ENCODE peak calls at places on chromosomes 3 and 15, in five cellular contexts. O is transverse colon; V is GM12878; M is cardiac fibroblast; L is CD8-positive, alpha-beta memory T cell. K is an unnamed sample.

GRCh38 chr15:48862705-48863104 is 15.2 kb upstream of the EID1 start:
- DNase-seq in V (no peak), L (no peak), M (no peak), O (no peak), K (no peak)

GRCh38 chr3:106794442-106794841 is 582.8 kb upstream of the CCDC54 start:
- DNase-seq in L (no peak), V (no peak), M (peak), O (no peak), K (no peak)

GRCh38 chr3:71461749-71462483 is 121.6 kb downstream of the FOXP1 start:
- DNase-seq in O (no peak), M (peak), L (no peak), V (no peak), K (no peak)

GRCh38 chr3:184687363-184688049 is 24.4 kb downstream of the MAGEF1 start:
- DNase-seq in L (peak), M (no peak), O (no peak), V (no peak), K (no peak)

GRCh38 chr15:90681480-90681879 is 35.7 kb upstream of the BLM start:
- DNase-seq in L (no peak), O (no peak), M (peak), V (no peak), K (no peak)

GRCh38 chr15:35705885-35706590 is 160.1 kb upstream of the DPH6 start:
- DNase-seq in V (no peak), O (no peak), L (no peak), M (peak), K (no peak)

GRCh38 chr3:65330072-65330471 is 642.3 kb upstream of the ADAMTS9 start:
- DNase-seq in M (peak), L (no peak), V (no peak), O (no peak), K (no peak)

GRCh38 chr15:42010434-42010833 is 10.4 kb downstream of the PLA2G4E start:
- DNase-seq in O (no peak), M (peak), L (no peak), V (peak), K (no peak)

GRCh38 chr15:40782609-40783227 is 12.9 kb downstream of the C15orf62 start:
- DNase-seq in O (peak), L (peak), V (no peak), M (peak), K (no peak)

GRCh38 chr15:31398677-31399260 is 72.1 kb downstream of the KLF13 start:
- DNase-seq in O (peak), L (no peak), V (no peak), M (no peak), K (no peak)

GRCh38 chr15:36831915-36832310 is 252.5 kb downstream of the CDIN1 start:
- DNase-seq in M (no peak), O (no peak), V (no peak), L (no peak), K (no peak)

GRCh38 chr3:12405432-12406272 is 78.6 kb upstream of the TSEN2 start:
- DNase-seq in V (no peak), O (peak), L (no peak), M (peak), K (peak)

GRCh38 chr15:31379042-31379441 is 52.4 kb downstream of the KLF13 start:
- DNase-seq in M (no peak), L (no peak), O (no peak), V (no peak), K (no peak)

GRCh38 chr15:86481720-86482119 is 402.0 kb downstream of the AGBL1 start:
- DNase-seq in L (no peak), O (no peak), M (no peak), V (no peak), K (no peak)

GRCh38 chr15:93862791-93863190 is 368.6 kb upstream of the MCTP2 start:
- DNase-seq in O (peak), L (no peak), M (no peak), V (no peak), K (no peak)

GRCh38 chr15:85125056-85125661 is 143.5 kb downstream of the PDE8A start:
- DNase-seq in O (no peak), V (no peak), M (peak), L (no peak), K (no peak)

GRCh38 chr15:73369073-73369694 is 426 bp upstream of the HCN4 start:
- DNase-seq in O (no peak), M (no peak), V (no peak), L (no peak), K (no peak)
- H3K4me3 ChIP-seq in O (no peak), M (no peak), V (no peak), L (no peak), K (peak)

DNA sequence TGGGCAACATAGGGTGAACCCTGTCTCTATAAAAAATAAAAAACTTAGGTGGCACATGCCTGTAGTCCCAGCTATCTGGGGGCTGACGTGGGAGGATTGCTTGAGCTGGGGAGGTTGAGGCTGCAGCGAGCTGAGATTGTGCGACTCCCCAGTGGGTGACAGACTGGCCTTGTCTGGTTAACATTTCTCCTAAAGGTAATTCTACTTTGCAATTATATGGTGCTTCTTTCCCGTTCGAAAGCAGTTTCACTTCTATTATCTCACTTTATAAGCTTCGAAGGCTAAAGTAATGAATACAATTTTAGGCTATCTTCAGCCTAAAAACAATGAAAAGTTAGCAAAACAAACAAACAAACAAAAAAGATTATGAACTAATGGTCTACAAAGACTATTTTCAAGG is 35.3 kb downstream of the COMMD2 start:
- DNase-seq in V (no peak), L (no peak), M (no peak), O (no peak), K (no peak)
- H3K4me3 ChIP-seq in V (no peak), L (no peak), M (no peak), O (no peak), K (no peak)

GRCh38 chr3:42185044-42185443 is 80.9 kb downstream of the CCK start:
- DNase-seq in O (peak), V (no peak), M (no peak), L (no peak), K (no peak)

GRCh38 chr3:42183991-42184621 is 81.9 kb downstream of the CCK start:
- DNase-seq in M (no peak), V (no peak), O (no peak), L (no peak), K (no peak)

GRCh38 chr3:42187936-42188335 is 78.0 kb downstream of the CCK start:
- DNase-seq in O (no peak), M (no peak), V (no peak), L (no peak), K (no peak)

GRCh38 chr3:42182555-42182954 is 83.4 kb downstream of the CCK start:
- DNase-seq in V (no peak), M (no peak), O (no peak), L (no peak), K (no peak)

DNA sequence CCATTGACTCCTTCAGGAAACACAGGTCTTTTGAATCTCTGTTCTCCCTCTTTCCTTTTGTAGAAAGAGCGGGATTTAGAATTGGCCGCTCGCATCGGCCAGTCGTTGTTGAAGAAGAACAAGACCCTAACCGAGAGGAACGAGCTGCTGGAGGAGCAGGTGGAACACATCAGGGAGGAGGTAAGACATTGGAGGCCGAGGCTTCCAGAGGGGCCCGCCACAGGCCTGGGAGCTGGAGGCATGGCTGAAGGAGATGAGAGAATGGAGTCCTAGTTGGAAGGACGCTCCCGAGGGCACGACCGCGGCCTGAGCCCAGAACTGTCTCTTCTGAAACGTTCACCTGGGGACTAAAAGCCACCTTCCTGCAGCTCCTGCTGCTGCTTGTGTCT is 81.4 kb downstream of the CCK start:
- DNase-seq in O (no peak), M (no peak), V (no peak), L (no peak), K (no peak)
- H3K4me3 ChIP-seq in O (no peak), M (no peak), V (no peak), L (no peak), K (no peak)

GRCh38 chr15:52422001-52422400 is 106.7 kb downstream of the MYO5A start:
- DNase-seq in V (no peak), L (no peak), O (no peak), M (no peak), K (no peak)
- H3K4me3 ChIP-seq in V (no peak), L (no peak), O (no peak), M (no peak), K (no peak)

GRCh38 chr15:78073026-78073425 is 4.5 kb downstream of the TBC1D2B start:
- DNase-seq in O (no peak), V (no peak), L (no peak), M (no peak), K (no peak)

GRCh38 chr15:78076231-78077052 is 1.1 kb downstream of the TBC1D2B start:
- DNase-seq in O (no peak), V (no peak), L (no peak), M (peak), K (no peak)

GRCh38 chr15:78077053-78077859 is at the start of gene TBC1D2B:
- DNase-seq in M (peak), O (peak), V (no peak), L (peak), K (no peak)

GRCh38 chr15:78077860-78078187 is 313 bp upstream of the TBC1D2B start:
- DNase-seq in M (no peak), L (no peak), V (no peak), O (peak), K (no peak)

DNA sequence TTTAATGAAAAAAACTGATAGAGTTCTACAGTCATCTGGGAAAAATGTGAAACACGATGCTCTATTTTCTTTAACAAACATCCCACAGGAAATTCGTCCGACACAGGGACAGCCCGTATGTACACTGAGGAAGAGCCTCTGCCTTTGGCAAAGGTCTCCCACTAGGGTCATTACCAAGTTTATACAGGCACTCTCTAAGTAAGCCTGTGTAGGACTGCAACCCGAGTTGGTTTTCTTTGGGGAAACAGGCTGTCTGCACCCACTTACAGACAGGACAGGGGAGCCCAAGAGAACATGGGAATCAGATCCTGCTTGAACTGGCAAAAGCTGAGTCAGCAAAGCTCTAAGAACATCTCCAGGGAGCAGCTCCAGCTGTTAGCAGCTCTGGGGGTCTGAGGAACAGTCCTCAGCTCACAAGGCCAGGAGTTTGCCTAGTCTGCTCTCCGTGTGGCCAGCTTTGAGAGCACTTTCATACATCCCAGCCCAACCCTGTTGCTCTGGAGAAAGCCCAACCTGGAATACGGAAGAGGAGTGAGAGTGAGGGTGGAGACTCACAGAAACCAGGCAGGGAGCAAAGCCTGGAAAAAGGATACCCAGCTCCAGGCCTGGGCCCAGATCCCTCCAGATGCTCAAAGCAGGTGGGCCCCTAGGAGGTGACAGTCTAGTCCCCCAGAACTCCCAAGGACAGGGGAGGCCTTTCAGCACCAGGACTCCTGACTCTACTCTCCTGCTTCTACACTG is 1.9 kb downstream of the TBC1D2B start:
- DNase-seq in O (peak), V (no peak), M (peak), L (no peak), K (no peak)
- H3K4me3 ChIP-seq in O (peak), V (peak), M (peak), L (peak), K (peak)

GRCh38 chr3:105367063-105367405 is 325 bp downstream of the ALCAM start:
- DNase-seq in L (no peak), V (no peak), M (no peak), O (peak), K (no peak)

GRCh38 chr3:105366302-105367062 is at the start of gene ALCAM:
- DNase-seq in M (peak), O (peak), V (peak), L (peak), K (peak)

GRCh38 chr3:105364113-105364512 is 2.6 kb upstream of the ALCAM start:
- DNase-seq in L (no peak), V (no peak), M (peak), O (no peak), K (no peak)

GRCh38 chr3:105365536-105366301 is 990 bp upstream of the ALCAM start:
- DNase-seq in V (no peak), L (no peak), O (no peak), M (peak), K (no peak)

GRCh38 chr3:105365171-105365535 is 1.6 kb upstream of the ALCAM start:
- DNase-seq in L (no peak), O (no peak), M (peak), V (no peak), K (no peak)
- H3K4me3 ChIP-seq in L (no peak), O (no peak), M (peak), V (peak), K (peak)

K was measured in esophagus squamous epithelium.